ENCODE peak calls at places on chromosomes 7 and 10, in four cellular contexts. One of them, this sample, is unnamed.
A peak's percentile ranks its signal among the peaks of the same experiment; 100 is the strongest.

GRCh38 chr7:45215611-45216062 is 58.0 kb downstream of the RAMP3 start:
- DNase-seq in IMR-90: no peak
- DNase-seq in K562: no peak
- DNase-seq in GM12878: no peak
- DNase-seq in this sample: no peak

GRCh38 chr7:151810434-151811232 is 66.3 kb downstream of the PRKAG2 start:
- DNase-seq in K562: no peak
- DNase-seq in GM12878: no peak
- DNase-seq in IMR-90: no peak
- DNase-seq in this sample: no peak

GRCh38 chr10:99369126-99369525 is 40.0 kb downstream of the CNNM1 start:
- DNase-seq in K562: no peak
- DNase-seq in GM12878: no peak
- DNase-seq in IMR-90: peak; percentile 23
- DNase-seq in this sample: no peak

GRCh38 chr10:114697061-114697598 is 39.1 kb upstream of the ABLIM1 start:
- DNase-seq in K562: no peak
- DNase-seq in GM12878: no peak
- DNase-seq in IMR-90: peak; percentile 37
- DNase-seq in this sample: peak; percentile 74

GRCh38 chr7:70583965-70584883 is 547.7 kb upstream of the GALNT17 start:
- DNase-seq in K562: peak; percentile 32
- DNase-seq in IMR-90: no peak
- DNase-seq in GM12878: no peak
- DNase-seq in this sample: no peak

GRCh38 chr10:2900530-2900929 is 166.8 kb upstream of the PFKP start:
- DNase-seq in GM12878: no peak
- DNase-seq in IMR-90: no peak
- DNase-seq in K562: no peak
- DNase-seq in this sample: no peak

GRCh38 chr7:8724080-8724718 is 290.8 kb downstream of the NXPH1 start:
- DNase-seq in K562: peak; percentile 26
- DNase-seq in GM12878: no peak
- DNase-seq in IMR-90: no peak
- DNase-seq in this sample: no peak

GRCh38 chr10:50381637-50382036 is 130.3 kb upstream of the ASAH2 start:
- DNase-seq in K562: no peak
- DNase-seq in GM12878: no peak
- DNase-seq in IMR-90: no peak
- DNase-seq in this sample: no peak

GRCh38 chr7:143303733-143304132 is 12.2 kb upstream of the CLCN1 start:
- DNase-seq in GM12878: no peak
- DNase-seq in IMR-90: no peak
- DNase-seq in K562: no peak
- DNase-seq in this sample: no peak

GRCh38 chr10:62046522-62047239 is 145.2 kb downstream of the ARID5B start:
- DNase-seq in K562: no peak
- DNase-seq in GM12878: peak; percentile 55
- DNase-seq in IMR-90: peak; percentile 47
- DNase-seq in this sample: peak; percentile 70

GRCh38 chr7:28144266-28144665 is 36.3 kb downstream of the JAZF1 start:
- DNase-seq in GM12878: no peak
- DNase-seq in K562: no peak
- DNase-seq in IMR-90: no peak
- DNase-seq in this sample: peak; percentile 37

GRCh38 chr7:30141405-30142045 is 6.7 kb downstream of the MTURN start:
- DNase-seq in K562: no peak
- DNase-seq in IMR-90: no peak
- DNase-seq in GM12878: no peak
- DNase-seq in this sample: no peak

GRCh38 chr10:26474062-26474461 is 35.9 kb downstream of the APBB1IP start:
- DNase-seq in IMR-90: no peak
- DNase-seq in K562: no peak
- DNase-seq in GM12878: no peak
- DNase-seq in this sample: no peak

GRCh38 chr7:64180989-64181388 is 26.0 kb upstream of the ZNF735 start:
- DNase-seq in IMR-90: no peak
- DNase-seq in K562: no peak
- DNase-seq in GM12878: no peak
- DNase-seq in this sample: no peak

GRCh38 chr7:142362349-142362748 is 104.5 kb upstream of the PRSS58 start:
- DNase-seq in IMR-90: no peak
- DNase-seq in K562: no peak
- DNase-seq in GM12878: no peak
- DNase-seq in this sample: no peak

GRCh38 chr10:114855776-114856543 is 34.4 kb downstream of the FHIP2A start:
- DNase-seq in K562: no peak
- DNase-seq in IMR-90: peak; percentile 73
- DNase-seq in GM12878: no peak
- DNase-seq in this sample: peak; percentile 23

GRCh38 chr7:94396606-94397005 is 1.9 kb downstream of the COL1A2 start:
- DNase-seq in K562: no peak
- DNase-seq in GM12878: no peak
- DNase-seq in IMR-90: no peak
- DNase-seq in this sample: no peak

GRCh38 chr7:143492043-143492471 is 14.4 kb downstream of the TAS2R41 start:
- DNase-seq in IMR-90: peak; percentile 90
- DNase-seq in K562: peak; percentile 79
- DNase-seq in GM12878: no peak
- DNase-seq in this sample: peak; percentile 93

GRCh38 chr10:90742189-90742588 is 115.7 kb downstream of the HTR7 start:
- DNase-seq in K562: no peak
- DNase-seq in GM12878: no peak
- DNase-seq in IMR-90: peak; percentile 0
- DNase-seq in this sample: peak; percentile 56

GRCh38 chr10:124267231-124267885 is 151.4 kb downstream of the OAT start:
- DNase-seq in K562: no peak
- DNase-seq in IMR-90: no peak
- DNase-seq in GM12878: no peak
- DNase-seq in this sample: no peak

GRCh38 chr7:2813350-2814185 is 30.5 kb downstream of the GNA12 start:
- DNase-seq in IMR-90: no peak
- DNase-seq in GM12878: no peak
- DNase-seq in K562: no peak
- DNase-seq in this sample: no peak

GRCh38 chr7:128022631-128023532 is 8.4 kb downstream of the LRRC4 start:
- DNase-seq in IMR-90: peak; percentile 81
- DNase-seq in GM12878: no peak
- DNase-seq in K562: no peak
- DNase-seq in this sample: no peak

GRCh38 chr7:29386196-29386765 is 177.4 kb upstream of the PRR15 start:
- DNase-seq in GM12878: no peak
- DNase-seq in IMR-90: no peak
- DNase-seq in K562: no peak
- DNase-seq in this sample: no peak

GRCh38 chr7:159023216-159023615 is 121.5 kb downstream of the VIPR2 start:
- DNase-seq in IMR-90: no peak
- DNase-seq in GM12878: no peak
- DNase-seq in K562: no peak
- DNase-seq in this sample: no peak

GRCh38 chr10:124347956-124348355 is 70.8 kb downstream of the OAT start:
- DNase-seq in GM12878: no peak
- DNase-seq in K562: no peak
- DNase-seq in IMR-90: no peak
- DNase-seq in this sample: no peak

GRCh38 chr7:968205-968754 is 7.1 kb downstream of the COX19 start:
- DNase-seq in IMR-90: no peak
- DNase-seq in GM12878: no peak
- DNase-seq in K562: no peak
- DNase-seq in this sample: no peak

GRCh38 chr10:15601819-15602218 is 117.9 kb downstream of the ITGA8 start:
- DNase-seq in K562: no peak
- DNase-seq in GM12878: no peak
- DNase-seq in IMR-90: no peak
- DNase-seq in this sample: no peak

GRCh38 chr7:28096713-28097112 is 83.9 kb downstream of the JAZF1 start:
- DNase-seq in K562: peak; percentile 81
- DNase-seq in GM12878: peak; percentile 12
- DNase-seq in IMR-90: peak; percentile 72
- DNase-seq in this sample: peak; percentile 71

GRCh38 chr10:17216217-17216900 is 11.7 kb upstream of the VIM start:
- DNase-seq in GM12878: peak; percentile 82
- DNase-seq in IMR-90: peak; percentile 98
- DNase-seq in K562: peak; percentile 32
- DNase-seq in this sample: peak; percentile 98

GRCh38 chr10:12849351-12850181 is 151.9 kb downstream of the CCDC3 start:
- DNase-seq in GM12878: no peak
- DNase-seq in IMR-90: no peak
- DNase-seq in K562: no peak
- DNase-seq in this sample: peak; percentile 88

GRCh38 chr7:31488562-31489203 is 25.2 kb upstream of the ITPRID1 start:
- DNase-seq in K562: peak; percentile 88
- DNase-seq in IMR-90: no peak
- DNase-seq in GM12878: peak; percentile 34
- DNase-seq in this sample: peak; percentile 29

GRCh38 chr10:132677905-132678298 is 108.0 kb downstream of the NKX6-2 start:
- DNase-seq in GM12878: no peak
- DNase-seq in IMR-90: no peak
- DNase-seq in K562: no peak
- DNase-seq in this sample: no peak

GRCh38 chr10:132679217-132679595 is 106.7 kb downstream of the NKX6-2 start:
- DNase-seq in K562: no peak
- DNase-seq in GM12878: no peak
- DNase-seq in IMR-90: no peak
- DNase-seq in this sample: no peak

GRCh38 chr10:132678436-132679216 is 107.3 kb downstream of the NKX6-2 start:
- DNase-seq in K562: no peak
- DNase-seq in IMR-90: no peak
- DNase-seq in GM12878: no peak
- DNase-seq in this sample: no peak

GRCh38 chr10:132677096-132677904 is 108.6 kb downstream of the NKX6-2 start:
- DNase-seq in IMR-90: no peak
- DNase-seq in K562: no peak
- DNase-seq in GM12878: no peak
- DNase-seq in this sample: no peak

GRCh38 chr10:132679640-132680039 is 106.3 kb downstream of the NKX6-2 start:
- DNase-seq in GM12878: no peak
- DNase-seq in IMR-90: no peak
- DNase-seq in K562: no peak
- DNase-seq in this sample: no peak
- H4K20me1 ChIP-seq in GM12878: no peaks in the 10 kb centered on the region
- H4K20me1 ChIP-seq in IMR-90: peaks cover 6% of the 10 kb centered on the region
- H4K20me1 ChIP-seq in K562: no peaks in the 10 kb centered on the region
- H4K20me1 ChIP-seq in this sample: no peaks in the 10 kb centered on the region

DNA sequence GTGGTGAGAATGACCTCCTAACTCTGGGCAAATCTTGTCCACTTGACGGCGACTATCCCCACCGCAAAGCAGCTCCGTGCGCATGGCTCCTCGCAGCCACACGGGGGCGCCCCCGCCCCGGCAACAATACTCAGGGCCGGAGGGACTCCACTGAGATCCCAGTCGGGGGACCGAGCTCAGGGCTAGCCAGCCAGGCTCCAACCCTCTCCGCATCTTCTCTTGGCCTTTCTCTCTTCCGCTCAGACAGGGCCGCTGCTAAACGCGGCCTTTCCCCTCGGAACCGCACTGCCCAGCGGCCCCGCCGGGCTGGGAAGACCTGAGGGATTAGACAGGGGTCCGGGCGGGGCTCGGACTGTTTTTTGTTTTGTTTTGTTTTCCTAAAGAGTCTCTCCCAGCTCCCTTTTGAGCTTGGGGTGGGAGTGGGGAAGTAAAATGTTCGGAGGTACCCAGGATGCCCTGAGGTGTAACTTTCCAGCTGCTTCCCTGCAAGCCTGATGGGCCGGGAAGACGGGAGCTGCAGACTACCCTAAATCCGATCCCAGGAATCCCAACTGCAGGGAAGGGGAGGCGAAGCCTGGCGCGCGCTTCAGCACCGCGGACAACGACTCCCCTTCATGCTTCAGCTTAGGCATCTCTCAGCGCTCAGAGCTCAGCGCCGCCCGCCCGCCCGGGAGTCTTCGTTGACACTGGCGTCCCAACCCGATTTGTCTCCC is 2.7 kb downstream of the KCNIP2 start:
- DNase-seq in K562: peak; percentile 75
- DNase-seq in GM12878: no peak
- DNase-seq in IMR-90: peak; percentile 80
- DNase-seq in this sample: peak; percentile 85
- H3K9ac ChIP-seq in K562: peak overlapping the region; percentile 83
- H3K9ac ChIP-seq in GM12878: peak overlapping the region; percentile 45
- H3K9ac ChIP-seq in IMR-90: no peak overlapping the region
- H3K9ac ChIP-seq in this sample: no peak overlapping the region

GRCh38 chr7:74375726-74376220 is 77.9 kb upstream of the GTF2IRD1 start:
- DNase-seq in IMR-90: no peak
- DNase-seq in GM12878: no peak
- DNase-seq in K562: no peak
- DNase-seq in this sample: no peak

GRCh38 chr7:74372511-74373111 is 81.1 kb upstream of the GTF2IRD1 start:
- DNase-seq in IMR-90: no peak
- DNase-seq in K562: no peak
- DNase-seq in GM12878: no peak
- DNase-seq in this sample: no peak

GRCh38 chr7:74373536-74373935 is 80.2 kb upstream of the GTF2IRD1 start:
- DNase-seq in GM12878: no peak
- DNase-seq in IMR-90: no peak
- DNase-seq in K562: no peak
- DNase-seq in this sample: no peak

GRCh38 chr7:74372060-74372408 is 81.7 kb upstream of the GTF2IRD1 start:
- DNase-seq in K562: no peak
- DNase-seq in IMR-90: no peak
- DNase-seq in GM12878: no peak
- DNase-seq in this sample: no peak

GRCh38 chr7:74371381-74372059 is 82.2 kb upstream of the GTF2IRD1 start:
- DNase-seq in GM12878: no peak
- DNase-seq in IMR-90: no peak
- DNase-seq in K562: peak; percentile 56
- DNase-seq in this sample: no peak
- TF ChIP-seq FOS in GM12878: no peak
- TF ChIP-seq FOS in IMR-90: no peak
- TF ChIP-seq FOS in K562: no peak
- TF ChIP-seq FOS in this sample: no peak

DNA sequence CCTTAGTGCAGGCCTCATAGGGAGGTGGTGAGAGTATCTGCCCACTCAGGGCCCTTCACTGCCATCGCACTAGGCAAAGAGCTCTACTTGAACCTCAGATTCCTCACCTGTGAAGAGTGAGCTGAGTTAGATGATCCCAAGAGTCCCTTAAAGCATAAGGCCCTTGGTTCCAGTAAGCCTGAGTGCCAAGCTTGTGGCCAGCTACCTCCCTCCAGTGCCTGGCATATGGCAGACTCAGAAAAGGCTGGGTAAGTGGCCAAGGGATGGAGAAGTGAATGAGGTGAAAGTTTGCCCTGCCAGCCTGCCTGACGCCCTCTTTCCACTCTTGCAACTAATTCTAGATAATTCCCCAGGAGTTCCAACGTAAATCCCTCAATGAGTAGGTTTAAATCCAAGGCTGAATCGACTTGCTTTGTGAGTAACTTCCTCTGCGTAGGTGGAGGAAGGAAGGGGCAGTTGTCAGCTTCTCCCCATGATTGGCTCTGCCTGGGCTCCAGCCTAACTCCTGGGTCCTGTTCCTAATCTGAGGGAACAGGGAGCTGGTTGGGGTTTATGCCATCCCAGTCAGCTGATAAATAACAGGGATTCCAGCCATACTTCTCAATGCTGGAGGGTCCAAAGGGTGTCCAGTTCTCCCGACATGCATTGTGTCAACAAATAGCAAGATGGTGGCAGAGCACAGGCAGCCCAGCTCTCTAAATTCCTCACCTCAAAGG is 14.2 kb downstream of the DUSP5 start:
- DNase-seq in IMR-90: no peak
- DNase-seq in GM12878: no peak
- DNase-seq in K562: no peak
- DNase-seq in this sample: peak; percentile 85
- H4K20me1 ChIP-seq in IMR-90: peaks cover 33% of the 10 kb centered on the region
- H4K20me1 ChIP-seq in GM12878: peaks cover 5% of the 10 kb centered on the region
- H4K20me1 ChIP-seq in K562: no peaks in the 10 kb centered on the region
- H4K20me1 ChIP-seq in this sample: no peaks in the 10 kb centered on the region

This sample was measured in endothelial cell of umbilical vein.